ENCODE peak calls at places on chromosomes 7 and 10, in nine cellular contexts. M, X, I, F, L, H, K, A and W are unnamed samples.

GRCh38 chr7:12719141-12719919 is 31.9 kb downstream of the ARL4A start:
- DNase-seq in F (no peak), K (no peak), H (no peak), X (peak; percentile 52), A (peak; percentile 86), L (peak; percentile 86), M (no peak), I (peak; percentile 71), W (no peak)

GRCh38 chr10:112951349-112952281 is 1.6 kb downstream of the TCF7L2 start:
- DNase-seq in M (peak; percentile 87), F (peak; percentile 69), A (peak; percentile 55), X (peak; percentile 69), L (peak; percentile 84), I (peak; percentile 91), K (peak; percentile 52), H (peak; percentile 70), W (peak; percentile 54)

GRCh38 chr7:100763556-100764140 is 30.3 kb downstream of the ZAN start:
- DNase-seq in I (no peak), M (no peak), X (no peak), H (no peak), F (no peak), K (no peak), A (no peak), L (no peak), W (no peak)

GRCh38 chr10:21648040-21648439 is 114.0 kb downstream of the MLLT10 start:
- DNase-seq in X (no peak), L (no peak), K (no peak), H (no peak), F (no peak), M (no peak), I (no peak), A (no peak), W (no peak)

GRCh38 chr10:19930936-19931859 is 115.0 kb downstream of the PLXDC2 start:
- DNase-seq in H (peak; percentile 22), M (no peak), X (no peak), F (no peak), I (no peak), L (peak; percentile 70), A (peak; percentile 20), K (no peak), W (no peak)

GRCh38 chr7:112515989-112516388 is 35.2 kb downstream of the LSMEM1 start:
- DNase-seq in M (no peak), H (no peak), F (no peak), X (no peak), L (no peak), A (no peak), I (peak; percentile 14), K (no peak), W (no peak)

GRCh38 chr10:79936625-79937255 is 12.2 kb downstream of the SFTPD start:
- DNase-seq in F (no peak), X (no peak), M (peak; percentile 53), L (no peak), A (no peak), H (no peak), I (no peak), K (no peak), W (no peak)

GRCh38 chr7:142400042-142400441 is 142.2 kb upstream of the PRSS58 start:
- DNase-seq in I (no peak), M (no peak), X (no peak), L (no peak), A (no peak), H (no peak), F (no peak), K (no peak), W (no peak)

GRCh38 chr7:77482015-77482414 is 55.1 kb upstream of the PTPN12 start:
- DNase-seq in K (peak; percentile 63), H (peak; percentile 87), X (no peak), A (peak; percentile 89), M (no peak), F (no peak), I (peak; percentile 94), L (no peak), W (peak; percentile 79)

GRCh38 chr7:4835398-4836205 is 26.2 kb downstream of the PAPOLB start:
- DNase-seq in K (no peak), L (no peak), X (peak; percentile 16), F (no peak), I (no peak), M (peak; percentile 51), A (no peak), H (peak; percentile 46), W (no peak)

GRCh38 chr10:97025613-97026242 is 160.0 kb downstream of the SLIT1 start:
- DNase-seq in I (peak; percentile 75), X (peak; percentile 35), F (peak; percentile 73), H (peak; percentile 78), M (no peak), L (peak; percentile 40), A (peak; percentile 25), K (no peak), W (peak; percentile 25)
- TF ChIP-seq CTCF in I (peak; percentile 62), X (peak; percentile 67), F (peak; percentile 66), H (peak; percentile 56), M (peak; percentile 56), L (peak; percentile 43), A (peak; percentile 65), K (peak; percentile 42), W (peak; percentile 37)

DNA sequence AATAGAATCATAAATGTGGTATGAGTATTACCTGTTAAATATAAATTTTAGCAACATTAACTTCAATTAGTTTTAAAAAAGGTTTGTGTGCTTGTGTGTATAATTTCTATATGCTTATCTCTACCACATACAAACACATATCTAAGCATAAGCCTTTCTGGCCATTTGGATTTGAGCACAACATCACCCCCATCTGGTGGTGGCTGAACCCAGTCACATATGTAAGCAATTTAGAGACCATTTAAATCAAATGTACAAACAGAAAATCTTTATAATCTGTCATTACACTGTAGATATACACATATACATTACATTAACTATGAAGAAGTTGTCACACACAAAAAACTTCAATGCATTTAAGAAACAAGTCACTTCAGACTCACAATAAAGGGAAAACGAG is 31.7 kb downstream of the GPR22 start:
- DNase-seq in M (no peak), L (peak; percentile 41), A (peak; percentile 59), H (no peak), I (peak; percentile 59), X (no peak), F (peak; percentile 53), K (no peak), W (peak; percentile 9)
- TF ChIP-seq CTCF in M (peak; percentile 48), L (peak; percentile 46), A (peak; percentile 74), H (peak; percentile 11), I (peak; percentile 53), X (no peak), F (peak; percentile 47), K (no peak), W (no peak)

GRCh38 chr7:29346574-29346973 is 152.0 kb downstream of the CHN2 start:
- DNase-seq in H (no peak), I (no peak), L (no peak), X (no peak), M (no peak), K (no peak), F (no peak), A (peak; percentile 7), W (no peak)

GRCh38 chr7:29350351-29350750 is 155.8 kb downstream of the CHN2 start:
- DNase-seq in X (no peak), A (no peak), M (no peak), H (no peak), I (no peak), K (no peak), L (no peak), F (no peak), W (no peak)

GRCh38 chr7:29345590-29345989 is 151.0 kb downstream of the CHN2 start:
- DNase-seq in K (no peak), X (peak; percentile 33), F (peak; percentile 63), I (peak; percentile 12), L (no peak), M (no peak), H (peak; percentile 68), A (peak; percentile 57), W (peak; percentile 81)

GRCh38 chr7:29352041-29352440 is 157.5 kb downstream of the CHN2 start:
- DNase-seq in H (no peak), M (no peak), L (no peak), K (no peak), A (no peak), X (no peak), F (no peak), I (no peak), W (no peak)

DNA sequence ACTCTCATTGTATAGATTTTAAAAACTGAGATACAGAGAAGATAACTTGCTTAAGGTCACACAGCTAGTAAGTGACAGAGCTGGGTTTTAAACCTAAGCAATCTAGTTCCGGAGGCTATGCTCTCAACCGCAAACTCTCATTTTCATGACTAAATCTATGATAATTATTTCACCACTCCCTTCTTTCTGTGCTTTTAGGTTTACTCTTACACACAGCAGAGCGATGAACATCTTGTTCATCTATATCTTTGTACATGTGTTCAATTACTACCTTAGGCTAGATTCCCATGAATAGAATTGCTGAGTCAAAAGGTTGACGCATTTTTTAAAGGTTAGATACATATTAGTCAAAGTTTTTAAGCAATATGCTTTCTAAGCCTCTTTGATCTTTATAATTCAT is 154.8 kb downstream of the CHN2 start:
- DNase-seq in A (peak; percentile 51), F (no peak), H (no peak), M (no peak), K (no peak), X (no peak), L (no peak), I (no peak), W (no peak)
- TF ChIP-seq CTCF in A (no peak), F (no peak), H (no peak), M (no peak), K (no peak), X (no peak), L (no peak), I (no peak), W (no peak)

GRCh38 chr10:91227576-91227975 is 7.1 kb downstream of the PCGF5 start:
- DNase-seq in A (no peak), F (no peak), K (no peak), X (no peak), M (no peak), I (no peak), L (no peak), H (no peak), W (no peak)

GRCh38 chr10:91226093-91226492 is 5.6 kb downstream of the PCGF5 start:
- DNase-seq in K (no peak), A (no peak), M (no peak), F (no peak), I (no peak), X (no peak), H (no peak), L (no peak), W (no peak)

GRCh38 chr10:91229683-91230082 is 9.2 kb downstream of the PCGF5 start:
- DNase-seq in A (no peak), F (no peak), H (no peak), X (no peak), K (no peak), I (no peak), L (no peak), M (no peak), W (no peak)
- TF ChIP-seq CTCF in A (no peak), F (no peak), H (no peak), X (no peak), K (no peak), I (no peak), L (no peak), M (no peak), W (no peak)